ENCODE peak calls at places on chromosomes 11 and 22, in four cellular contexts. N is T-cell, I is heart right ventricle, G is cardiac muscle cell. V is an unnamed sample.

GRCh38 chr11:92123540-92123939 is 101.1 kb upstream of the FAT3 start:
- DNase-seq in N (no peak), I (no peak), G (no peak), V (no peak)

GRCh38 chr11:112241486-112241885 is 15.3 kb downstream of the PTS start:
- DNase-seq in N (no peak), I (no peak), G (no peak), V (no peak)

GRCh38 chr22:49027122-49027670 is 800.5 kb downstream of the BRD1 start:
- DNase-seq in N (no peak), I (no peak), G (no peak), V (no peak)

GRCh38 chr11:116527180-116527991 is 245.4 kb downstream of the BUD13 start:
- DNase-seq in N (no peak), I (no peak), G (no peak), V (no peak)

GRCh38 chr11:2833938-2834892 is 51.4 kb downstream of the CDKN1C start:
- DNase-seq in N (no peak), I (peak), G (no peak), V (no peak)

GRCh38 chr11:128375941-128376340 is 211.4 kb downstream of the ETS1 start:
- DNase-seq in N (no peak), I (no peak), G (no peak), V (no peak)

GRCh38 chr11:66973956-66974585 is 1.0 kb upstream of the C11orf86 start:
- DNase-seq in N (no peak), I (no peak), G (no peak), V (no peak)

GRCh38 chr11:1908579-1908978 is 10.9 kb upstream of the TNNT3 start:
- DNase-seq in N (no peak), I (no peak), G (no peak), V (no peak)

GRCh38 chr11:125140251-125140650 is 24.3 kb upstream of the PKNOX2 start:
- DNase-seq in N (no peak), I (no peak), G (no peak), V (no peak)

GRCh38 chr11:127875076-127875475 is 712.3 kb downstream of the ETS1 start:
- DNase-seq in N (no peak), I (no peak), G (no peak), V (no peak)

GRCh38 chr22:35524966-35525686 is 15.5 kb upstream of the RASD2 start:
- DNase-seq in N (no peak), I (peak), G (no peak), V (no peak)

GRCh38 chr11:20163778-20164133 is 3.5 kb upstream of the DBX1 start:
- DNase-seq in N (no peak), I (no peak), G (peak), V (no peak)

GRCh38 chr11:108199446-108200321 is 22.8 kb downstream of the NPAT start:
- DNase-seq in N (no peak), I (no peak), G (no peak), V (no peak)

GRCh38 chr11:36702330-36703054 is 104.5 kb upstream of the RAG2 start:
- DNase-seq in N (no peak), I (no peak), G (peak), V (peak)

GRCh38 chr11:2766166-2766565 is 66.4 kb upstream of the KCNQ1OT1 start:
- DNase-seq in N (no peak), I (no peak), G (no peak), V (no peak)

GRCh38 chr22:33542153-33542552 is 378.1 kb downstream of the LARGE1 start:
- DNase-seq in N (no peak), I (no peak), G (no peak), V (no peak)

GRCh38 chr22:26008587-26008986 is 160.7 kb upstream of the SEZ6L start:
- DNase-seq in N (no peak), I (no peak), G (no peak), V (no peak)

GRCh38 chr11:45280449-45280848 is 5.7 kb downstream of the SYT13 start:
- DNase-seq in N (no peak), I (no peak), G (no peak), V (no peak)

GRCh38 chr22:45261407-45262088 is 20.9 kb upstream of the KIAA0930 start:
- DNase-seq in N (no peak), I (no peak), G (no peak), V (no peak)

GRCh38 chr11:78567209-78567608 is 7.5 kb downstream of the NARS2 start:
- DNase-seq in N (no peak), I (no peak), G (no peak), V (no peak)

V was measured in Karpas-422.